ENCODE peak calls at places on chromosomes 11 and 22, in six cellular contexts. X, H, G, Y, J and A are unnamed samples.
A peak's percentile ranks its signal among the peaks of the same experiment; 100 is the strongest.

GRCh38 chr11:6632116-6633073 is 13.2 kb upstream of the TPP1 start:
- DNase-seq in X (no peak), H (no peak), G (no peak), Y (no peak), J (no peak), A (no peak)

GRCh38 chr22:20013382-20013871 is 3.2 kb downstream of the ARVCF start:
- DNase-seq in X (no peak), H (peak; percentile 38), G (peak; percentile 85), Y (peak; percentile 88), J (peak; percentile 33), A (peak; percentile 86)

GRCh38 chr11:232783-233565 is 3.2 kb downstream of the SIRT3 start:
- DNase-seq in X (no peak), H (no peak), G (peak; percentile 32), Y (no peak), J (no peak), A (no peak)

GRCh38 chr11:10623797-10624761 is 55.6 kb upstream of the LYVE1 start:
- DNase-seq in X (no peak), H (peak; percentile 40), G (peak; percentile 76), Y (peak; percentile 67), J (peak; percentile 57), A (peak; percentile 77)

GRCh38 chr11:73972620-73973449 is 9.8 kb downstream of the UCP2 start:
- DNase-seq in X (no peak), H (no peak), G (peak; percentile 44), Y (peak; percentile 25), J (no peak), A (peak; percentile 74)

GRCh38 chr22:39622881-39623367 is 52.4 kb downstream of the CACNA1I start:
- DNase-seq in X (no peak), H (peak; percentile 71), G (no peak), Y (peak; percentile 61), J (peak; percentile 46), A (peak; percentile 89)

GRCh38 chr22:30705710-30706651 is 11.3 kb downstream of the OSBP2 start:
- DNase-seq in X (no peak), H (peak; percentile 22), G (no peak), Y (no peak), J (no peak), A (peak; percentile 22)

GRCh38 chr11:86313793-86314192 is 11.8 kb downstream of the HIKESHI start:
- DNase-seq in X (no peak), H (no peak), G (no peak), Y (no peak), J (no peak), A (no peak)

GRCh38 chr11:134339756-134340155 is 8.0 kb downstream of the GLB1L2 start:
- DNase-seq in X (no peak), H (peak; percentile 70), G (no peak), Y (no peak), J (no peak), A (no peak)

GRCh38 chr11:14722507-14722906 is 78.9 kb downstream of the PDE3B start:
- DNase-seq in X (no peak), H (no peak), G (no peak), Y (no peak), J (no peak), A (no peak)

GRCh38 chr22:33461698-33462434 is 403.7 kb upstream of the SYN3 start:
- DNase-seq in X (no peak), H (no peak), G (no peak), Y (no peak), J (peak; percentile 4), A (no peak)

GRCh38 chr22:37633693-37634504 is 5.6 kb upstream of the SH3BP1 start:
- DNase-seq in X (no peak), H (peak; percentile 84), G (peak; percentile 95), Y (peak; percentile 89), J (no peak), A (peak; percentile 96)

GRCh38 chr22:32558681-32559355 is 84.2 kb downstream of the FBXO7 start:
- DNase-seq in X (no peak), H (peak; percentile 82), G (peak; percentile 88), Y (no peak), J (peak; percentile 86), A (no peak)

GRCh38 chr22:37431366-37431765 is 4.1 kb upstream of the ELFN2 start:
- DNase-seq in X (no peak), H (no peak), G (no peak), Y (no peak), J (peak; percentile 24), A (no peak)

GRCh38 chr11:107293677-107294344 is 163.8 kb downstream of the CWF19L2 start:
- DNase-seq in X (no peak), H (no peak), G (no peak), Y (no peak), J (no peak), A (no peak)

GRCh38 chr11:73156114-73156513 is 14.0 kb upstream of the FCHSD2 start:
- DNase-seq in X (no peak), H (no peak), G (peak; percentile 13), Y (no peak), J (no peak), A (no peak)

GRCh38 chr22:49100316-49100715 is 727.4 kb downstream of the BRD1 start:
- DNase-seq in X (no peak), H (no peak), G (no peak), Y (no peak), J (no peak), A (peak; percentile 51)

GRCh38 chr11:35621620-35622019 is 3.4 kb downstream of the FJX1 start:
- DNase-seq in X (no peak), H (no peak), G (no peak), Y (no peak), J (no peak), A (no peak)

GRCh38 chr22:42188808-42189447 is 58.3 kb upstream of the CYP2D6 start:
- DNase-seq in X (no peak), H (peak; percentile 21), G (no peak), Y (no peak), J (peak; percentile 44), A (no peak)

GRCh38 chr22:26748845-26749244 is 91.5 kb downstream of the MIAT start:
- DNase-seq in X (no peak), H (no peak), G (no peak), Y (no peak), J (no peak), A (no peak)

GRCh38 chr11:1168721-1169161 is 11.0 kb downstream of the MUC5AC start:
- DNase-seq in X (no peak), H (no peak), G (peak; percentile 57), Y (no peak), J (no peak), A (no peak)

GRCh38 chr11:68437927-68438657 is 22.5 kb upstream of the PPP6R3 start:
- DNase-seq in X (no peak), H (no peak), G (no peak), Y (no peak), J (no peak), A (no peak)

GRCh38 chr11:68438658-68439259 is 21.8 kb upstream of the PPP6R3 start:
- DNase-seq in X (no peak), H (no peak), G (no peak), Y (no peak), J (no peak), A (no peak)

GRCh38 chr11:68436162-68436888 is 24.2 kb upstream of the PPP6R3 start:
- DNase-seq in X (no peak), H (no peak), G (no peak), Y (no peak), J (no peak), A (no peak)

GRCh38 chr11:68439355-68440065 is 21.0 kb upstream of the PPP6R3 start:
- DNase-seq in X (no peak), H (no peak), G (peak; percentile 74), Y (no peak), J (no peak), A (no peak)

GRCh38 chr11:68436985-68437926 is 23.3 kb upstream of the PPP6R3 start:
- DNase-seq in X (no peak), H (no peak), G (no peak), Y (peak; percentile 70), J (peak; percentile 37), A (no peak)
- TF ChIP-seq POLR2A in X (no peak), H (no peak), G (no peak), Y (no peak), J (no peak), A (no peak)

DNA sequence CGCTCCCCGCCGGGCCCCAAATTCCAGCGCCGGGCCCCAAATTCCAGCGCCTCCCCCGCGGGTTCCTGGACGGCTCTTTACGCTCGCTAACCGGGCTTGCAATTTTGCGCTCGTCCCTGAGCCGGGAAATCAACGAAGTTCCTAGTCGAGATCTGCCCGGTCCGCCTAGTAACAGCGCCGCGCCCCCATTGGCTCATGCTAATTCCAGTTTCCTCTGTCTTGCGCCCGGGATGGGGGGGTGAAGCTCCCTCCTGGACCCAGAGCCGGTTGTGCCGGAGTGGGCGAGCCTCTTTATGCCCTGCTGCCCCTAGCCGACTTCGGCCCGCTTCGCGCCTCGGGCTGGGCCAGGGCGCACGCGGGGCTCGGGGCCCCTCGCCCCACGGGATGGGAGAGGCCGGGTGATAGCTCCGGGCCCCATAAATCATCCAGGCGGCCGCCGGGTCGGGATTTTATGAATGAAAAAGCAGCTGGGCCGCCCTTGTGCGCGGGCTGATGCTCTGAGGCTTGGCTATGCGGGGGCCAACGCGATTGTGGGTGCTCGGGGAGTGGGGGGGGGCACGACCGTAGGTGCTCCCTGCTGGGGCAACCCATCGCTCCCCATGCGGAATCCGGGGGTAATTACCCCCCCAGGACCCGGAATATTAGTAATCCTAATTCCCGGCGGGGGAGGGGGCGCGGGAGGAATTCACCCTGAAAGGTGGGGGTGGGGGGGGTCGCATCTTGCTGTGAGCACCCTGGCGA is 1.8 kb upstream of the CCND1 start:
- DNase-seq in X (no peak), H (peak; percentile 94), G (peak; percentile 91), Y (peak; percentile 80), J (peak; percentile 98), A (peak; percentile 91)
- TF ChIP-seq CTCF in X (no peak), H (no peak), G (no peak), Y (no peak), J (no peak), A (no peak)

GRCh38 chr11:95068549-95068948 is 1.8 kb downstream of the SRSF8 start:
- DNase-seq in X (peak; percentile 47), H (peak; percentile 89), G (peak; percentile 93), Y (peak; percentile 95), J (peak; percentile 93), A (peak; percentile 87)
- TF ChIP-seq POLR2A in X (peak; percentile 78), H (peak; percentile 93), G (peak; percentile 78), Y (peak; percentile 84), J (peak; percentile 29), A (peak; percentile 59)

DNA sequence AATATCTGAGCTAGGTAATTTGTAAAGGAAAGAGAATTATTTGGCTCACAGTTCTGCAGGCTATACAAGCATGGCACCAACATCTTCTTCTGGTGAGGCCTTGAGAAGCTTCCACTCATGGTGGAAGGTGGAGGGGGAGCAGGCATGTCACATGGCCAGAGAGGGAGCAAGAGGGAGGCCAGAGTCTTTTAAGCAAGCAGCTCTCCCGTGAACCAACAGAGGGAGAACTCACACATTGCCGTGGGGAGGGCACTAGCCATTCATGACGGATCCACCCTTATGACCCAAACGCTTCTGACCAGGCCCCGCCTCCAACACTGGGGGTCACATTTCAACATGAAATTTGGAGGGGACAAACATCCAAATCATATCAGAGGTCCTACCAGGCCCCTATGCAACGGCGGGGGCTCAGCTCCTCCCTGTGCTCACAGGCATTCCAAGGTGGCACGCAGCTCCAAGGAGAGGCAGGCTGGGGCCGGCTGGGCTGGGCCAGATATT is 4.6 kb downstream of the C11orf96 start:
- DNase-seq in X (no peak), H (no peak), G (no peak), Y (peak; percentile 82), J (peak; percentile 55), A (peak; percentile 67)
- TF ChIP-seq CTCF in X (peak; percentile 15), H (peak; percentile 9), G (no peak), Y (peak; percentile 94), J (no peak), A (no peak)